ENCODE peak calls at places on chromosomes 12 and 14, in eight cellular contexts. D is AG08396; V is SW 1271; A is aorta; H is activated naive CD4-positive, alpha-beta T cell treated with Interleukin-2 at 50 U/mL for 16 hours; Z is HS-5; G is MCF 10A; Y is stimulated activated CD4-positive, alpha-beta T cell treated with anti-CD3 and anti-CD28 coated beads, Interleukin-1b, Interleukin-23, amount 100 ng/mL, for 48 hours. K is an unnamed sample.

GRCh38 chr14:98366429-98366828 is 905.6 kb downstream of the BCL11B start:
- DNase-seq in Y (no peak), D (no peak), H (no peak), G (no peak), Z (no peak), A (no peak), V (no peak), K (no peak)

GRCh38 chr12:108572166-108572790 is 9.9 kb downstream of the ISCU start:
- DNase-seq in Y (no peak), A (no peak), V (no peak), H (no peak), D (no peak), G (no peak), Z (no peak), K (no peak)

GRCh38 chr12:104680070-104680469 is 223.3 kb downstream of the CHST11 start:
- DNase-seq in G (peak), A (no peak), Y (peak), Z (no peak), D (no peak), V (no peak), H (peak), K (no peak)

GRCh38 chr12:130589391-130590317 is 126.4 kb downstream of the RIMBP2 start:
- DNase-seq in A (no peak), G (no peak), Z (no peak), V (no peak), H (no peak), Y (no peak), D (no peak), K (no peak)

GRCh38 chr12:58915634-58916033 is 4.7 kb downstream of the LRIG3 start:
- DNase-seq in V (no peak), A (no peak), Y (no peak), G (peak), Z (no peak), D (peak), H (no peak), K (no peak)

GRCh38 chr14:24705840-24706239 is 71.8 kb upstream of the GZMB start:
- DNase-seq in V (no peak), A (no peak), H (no peak), G (no peak), Z (no peak), D (no peak), Y (no peak), K (no peak)

GRCh38 chr12:93461503-93461902 is 5.8 kb upstream of the MRPL42 start:
- DNase-seq in A (no peak), H (no peak), Y (no peak), G (peak), V (no peak), D (no peak), Z (no peak), K (peak)

GRCh38 chr14:31945074-31945613 is 132.0 kb upstream of the ARHGAP5 start:
- DNase-seq in H (peak), G (no peak), V (no peak), Y (no peak), Z (no peak), D (no peak), A (no peak), K (no peak)

GRCh38 chr12:53591301-53592206 is 34.6 kb downstream of the ATF7 start:
- DNase-seq in D (no peak), G (no peak), Y (no peak), V (no peak), A (no peak), H (no peak), Z (no peak), K (no peak)

GRCh38 chr14:68199465-68200145 is 380.0 kb downstream of the RAD51B start:
- DNase-seq in H (no peak), V (no peak), A (no peak), Y (no peak), D (no peak), G (no peak), Z (no peak), K (no peak)

GRCh38 chr14:76186318-76187027 is 34.8 kb downstream of the GPATCH2L start:
- DNase-seq in H (no peak), V (no peak), Y (no peak), A (no peak), G (no peak), D (no peak), Z (no peak), K (no peak)

GRCh38 chr12:64968989-64969819 is 144.8 kb downstream of the TBC1D30 start:
- DNase-seq in H (no peak), V (peak), Z (peak), D (peak), G (peak), Y (no peak), A (no peak), K (no peak)

K was measured in trophoblast cell.